ENCODE peak calls at places on chromosomes 12 and 14, in ten cellular contexts. S is MM.1S, J is lung, U is hepatocyte, G is mesendoderm, C is Panc1, Y is cardiac fibroblast, I is choroid plexus epithelial cell, Q is aorta, R is heart left ventricle. H is an unnamed sample.

GRCh38 chr12:56315256-56315625 is 547 bp downstream of the CNPY2 start:
- DNase-seq in S (peak), J (no peak), U (peak), G (peak), C (no peak), Y (no peak), I (no peak), Q (no peak), R (no peak), H (no peak)

GRCh38 chr12:71746983-71747611 is 7.6 kb upstream of the RAB21 start:
- DNase-seq in S (peak), J (peak), U (peak), G (peak), C (no peak), Y (peak), I (peak), Q (no peak), R (peak), H (peak)

GRCh38 chr12:127389923-127390322 is 877.0 kb upstream of the TMEM132C start:
- DNase-seq in S (peak), J (no peak), U (peak), G (peak), C (no peak), Y (peak), I (peak), Q (no peak), R (no peak), H (peak)

GRCh38 chr12:47328831-47329545 is 249.2 kb upstream of the AMIGO2 start:
- DNase-seq in S (no peak), J (no peak), U (no peak), G (no peak), C (no peak), Y (peak), I (peak), Q (no peak), R (no peak), H (peak)

GRCh38 chr12:28780096-28780495 is 369.0 kb upstream of the FAR2 start:
- DNase-seq in S (no peak), J (no peak), U (peak), G (no peak), C (peak), Y (peak), I (peak), Q (no peak), R (no peak), H (peak)

GRCh38 chr14:71532349-71532748 is 399.9 kb upstream of the RGS6 start:
- DNase-seq in S (no peak), J (no peak), U (no peak), G (no peak), C (no peak), Y (peak), I (peak), Q (peak), R (no peak), H (no peak)

GRCh38 chr12:120858306-120859088 is 45.7 kb downstream of the SPPL3 start:
- DNase-seq in S (no peak), J (no peak), U (no peak), G (no peak), C (no peak), Y (no peak), I (no peak), Q (no peak), R (no peak), H (no peak)

GRCh38 chr12:132622437-132623071 is 4.0 kb downstream of the P2RX2 start:
- DNase-seq in S (no peak), J (no peak), U (no peak), G (peak), C (no peak), Y (peak), I (peak), Q (no peak), R (peak), H (peak)

GRCh38 chr14:105167303-105168092 is 1.1 kb downstream of the JAG2 start:
- DNase-seq in S (no peak), J (no peak), U (peak), G (peak), C (no peak), Y (no peak), I (no peak), Q (no peak), R (no peak), H (no peak)
- H3K4me3 ChIP-seq in S (no peak), J (peak), U (peak), G (no peak), C (peak), Y (no peak), I (peak), Q (no peak), R (peak), H (no peak)

DNA sequence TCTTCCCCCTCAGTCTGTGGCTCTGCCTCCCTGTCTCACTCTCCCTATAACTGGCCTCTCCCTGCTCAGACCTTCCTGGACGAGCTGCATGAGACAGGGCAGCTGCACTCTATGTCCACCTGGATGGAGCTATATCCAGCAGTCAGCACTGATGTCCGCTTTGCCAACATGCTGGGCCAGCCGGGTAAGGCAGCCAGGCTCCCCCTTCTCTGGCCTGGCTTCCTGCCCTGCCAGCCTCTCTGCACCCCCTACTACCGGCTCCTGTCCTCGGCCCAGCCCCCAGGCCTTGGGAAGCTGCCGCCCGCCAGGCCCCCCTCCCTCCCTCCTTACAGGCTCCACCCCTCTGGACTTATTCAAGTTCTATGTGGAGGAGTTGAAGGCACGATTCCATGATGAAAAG is 14.0 kb downstream of the PRPF40B start:
- DNase-seq in S (no peak), J (no peak), U (peak), G (peak), C (no peak), Y (no peak), I (peak), Q (no peak), R (no peak), H (no peak)
- H3K4me3 ChIP-seq in S (no peak), J (no peak), U (no peak), G (no peak), C (no peak), Y (no peak), I (peak), Q (no peak), R (no peak), H (no peak)

GRCh38 chr14:54440037-54440436 is 1.1 kb downstream of the CNIH1 start:
- DNase-seq in S (no peak), J (no peak), U (no peak), G (peak), C (no peak), Y (peak), I (peak), Q (no peak), R (no peak), H (peak)

GRCh38 chr14:54440454-54440853 is 720 bp downstream of the CNIH1 start:
- DNase-seq in S (no peak), J (no peak), U (peak), G (no peak), C (no peak), Y (no peak), I (no peak), Q (no peak), R (no peak), H (peak)

GRCh38 chr14:54435500-54435981 is 5.6 kb downstream of the CNIH1 start:
- DNase-seq in S (no peak), J (no peak), U (peak), G (peak), C (no peak), Y (peak), I (peak), Q (no peak), R (no peak), H (peak)

GRCh38 chr14:54440870-54441868 is at the start of gene CNIH1:
- DNase-seq in S (peak), J (peak), U (peak), G (peak), C (peak), Y (peak), I (peak), Q (peak), R (peak), H (peak)

GRCh38 chr14:54438703-54439102 is 2.5 kb downstream of the CNIH1 start:
- DNase-seq in S (no peak), J (no peak), U (no peak), G (peak), C (no peak), Y (no peak), I (no peak), Q (no peak), R (no peak), H (no peak)
- H3K4me3 ChIP-seq in S (no peak), J (no peak), U (no peak), G (no peak), C (no peak), Y (no peak), I (no peak), Q (no peak), R (no peak), H (no peak)

GRCh38 chr12:116691205-116691604 is 46.7 kb downstream of the SPRING1 start:
- DNase-seq in S (no peak), J (no peak), U (no peak), G (no peak), C (no peak), Y (no peak), I (no peak), Q (no peak), R (no peak), H (no peak)

GRCh38 chr12:116687888-116688287 is 50.0 kb downstream of the SPRING1 start:
- DNase-seq in S (no peak), J (no peak), U (peak), G (peak), C (no peak), Y (peak), I (peak), Q (peak), R (peak), H (peak)

GRCh38 chr12:116691636-116692035 is 46.2 kb downstream of the SPRING1 start:
- DNase-seq in S (no peak), J (no peak), U (no peak), G (no peak), C (no peak), Y (no peak), I (no peak), Q (no peak), R (no peak), H (no peak)

GRCh38 chr12:116690016-116690709 is 47.7 kb downstream of the SPRING1 start:
- DNase-seq in S (no peak), J (no peak), U (no peak), G (no peak), C (no peak), Y (no peak), I (no peak), Q (no peak), R (no peak), H (no peak)

DNA sequence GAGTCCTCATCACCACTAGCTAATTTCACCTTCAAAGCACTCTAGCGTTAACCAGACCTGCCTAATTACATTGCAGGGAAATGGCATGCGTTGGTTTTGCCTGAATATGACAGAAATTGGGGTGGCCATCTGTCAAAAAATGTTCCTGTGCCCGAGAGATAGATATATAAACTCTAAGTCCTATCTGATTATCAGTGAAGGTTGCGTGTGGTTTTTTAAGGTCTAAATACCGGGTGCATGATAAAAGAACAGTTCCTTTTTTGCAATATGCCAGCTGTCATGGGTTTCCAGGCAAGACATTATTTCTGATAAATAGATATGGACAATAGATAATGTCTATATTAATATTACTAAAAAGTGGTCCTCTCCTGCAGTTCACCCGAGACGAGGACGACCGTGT is 48.3 kb downstream of the SPRING1 start:
- DNase-seq in S (no peak), J (no peak), U (no peak), G (no peak), C (no peak), Y (no peak), I (no peak), Q (no peak), R (no peak), H (no peak)
- H3K4me3 ChIP-seq in S (no peak), J (no peak), U (no peak), G (no peak), C (no peak), Y (no peak), I (no peak), Q (no peak), R (no peak), H (no peak)

GRCh38 chr14:28785096-28785952 is 18.7 kb downstream of the FOXG1 start:
- DNase-seq in S (no peak), J (no peak), U (peak), G (peak), C (no peak), Y (no peak), I (no peak), Q (no peak), R (no peak), H (no peak)
- H3K4me3 ChIP-seq in S (no peak), J (no peak), U (peak), G (peak), C (no peak), Y (peak), I (peak), Q (no peak), R (peak), H (peak)

GRCh38 chr14:54651018-54651351 is 84.1 kb downstream of the SAMD4A start:
- DNase-seq in S (no peak), J (no peak), U (no peak), G (peak), C (no peak), Y (peak), I (peak), Q (no peak), R (no peak), H (no peak)

GRCh38 chr14:54652890-54653201 is 85.9 kb downstream of the SAMD4A start:
- DNase-seq in S (no peak), J (no peak), U (no peak), G (peak), C (no peak), Y (no peak), I (no peak), Q (no peak), R (no peak), H (no peak)

GRCh38 chr14:54650331-54651017 is 83.5 kb downstream of the SAMD4A start:
- DNase-seq in S (no peak), J (peak), U (no peak), G (peak), C (no peak), Y (peak), I (peak), Q (peak), R (peak), H (peak)

GRCh38 chr14:54652188-54652889 is 85.4 kb downstream of the SAMD4A start:
- DNase-seq in S (no peak), J (peak), U (peak), G (peak), C (peak), Y (peak), I (peak), Q (peak), R (peak), H (peak)

DNA sequence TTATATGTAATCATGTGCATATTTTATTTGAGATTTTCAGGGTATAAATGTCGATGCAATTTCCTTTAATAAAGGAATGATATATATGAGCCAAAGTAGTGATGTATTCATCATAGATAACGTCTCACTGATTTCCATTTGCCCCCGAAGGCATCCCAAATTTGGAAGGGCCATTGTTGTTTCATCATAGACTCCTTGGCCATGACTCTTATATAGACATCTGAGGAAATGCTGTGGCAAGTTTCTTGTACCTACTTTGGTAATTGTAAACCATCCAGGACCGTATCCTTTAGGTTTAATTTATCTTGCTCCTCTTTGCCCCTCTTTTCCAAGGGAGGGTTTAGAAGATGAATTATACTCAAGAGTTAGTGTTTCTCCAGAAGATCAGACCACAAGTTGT is 84.7 kb downstream of the SAMD4A start:
- DNase-seq in S (no peak), J (no peak), U (no peak), G (no peak), C (no peak), Y (peak), I (no peak), Q (no peak), R (no peak), H (peak)
- H3K4me3 ChIP-seq in S (no peak), J (no peak), U (no peak), G (no peak), C (no peak), Y (no peak), I (no peak), Q (no peak), R (no peak), H (peak)

GRCh38 chr14:56808314-56809201 is 1.7 kb downstream of the OTX2 start:
- DNase-seq in S (no peak), J (no peak), U (peak), G (peak), C (no peak), Y (no peak), I (no peak), Q (no peak), R (no peak), H (no peak)
- H3K4me3 ChIP-seq in S (peak), J (no peak), U (no peak), G (peak), C (no peak), Y (no peak), I (peak), Q (no peak), R (peak), H (no peak)

GRCh38 chr14:32495435-32495734 is 166.3 kb downstream of the AKAP6 start:
- DNase-seq in S (no peak), J (no peak), U (no peak), G (no peak), C (no peak), Y (no peak), I (no peak), Q (no peak), R (no peak), H (no peak)
- H3K4me3 ChIP-seq in S (no peak), J (no peak), U (no peak), G (no peak), C (no peak), Y (no peak), I (no peak), Q (peak), R (peak), H (no peak)